ENCODE peak calls at places on chromosomes 4 and X, in four cellular contexts. One of them, this sample, is unnamed.

GRCh38 chr4:121950680-121951569 is 935 bp downstream of the TRPC3 start:
- DNase-seq in GM12865: peak
- DNase-seq in T-helper 9 cell: peak
- DNase-seq in NCI-H2081: peak
- DNase-seq in this sample: no peak

GRCh38 chrX:140766024-140766611 is 56.6 kb downstream of the LINC00632 start:
- DNase-seq in GM12865: peak
- DNase-seq in T-helper 9 cell: peak
- DNase-seq in NCI-H2081: peak
- DNase-seq in this sample: peak

GRCh38 chrX:105210258-105210657 is 10.2 kb downstream of the TEX13A start:
- DNase-seq in GM12865: no peak
- DNase-seq in T-helper 9 cell: no peak
- DNase-seq in NCI-H2081: no peak
- DNase-seq in this sample: no peak

GRCh38 chr4:6195602-6196319 is 4.6 kb downstream of the JAKMIP1 start:
- DNase-seq in GM12865: no peak
- DNase-seq in T-helper 9 cell: no peak
- DNase-seq in NCI-H2081: peak
- DNase-seq in this sample: no peak

GRCh38 chr4:52665592-52665991 is 6.5 kb upstream of the USP46 start:
- DNase-seq in GM12865: peak
- DNase-seq in T-helper 9 cell: no peak
- DNase-seq in NCI-H2081: no peak
- DNase-seq in this sample: no peak

GRCh38 chrX:13279279-13280009 is 40.4 kb downstream of the ATXN3L start:
- DNase-seq in GM12865: no peak
- DNase-seq in T-helper 9 cell: no peak
- DNase-seq in NCI-H2081: no peak
- DNase-seq in this sample: no peak

GRCh38 chrX:5080812-5081211 is 1147.9 kb downstream of the NLGN4X start:
- DNase-seq in GM12865: no peak
- DNase-seq in T-helper 9 cell: no peak
- DNase-seq in NCI-H2081: no peak
- DNase-seq in this sample: no peak

GRCh38 chr4:70399319-70399718 is 1.6 kb downstream of the OPRPN start:
- DNase-seq in GM12865: no peak
- DNase-seq in T-helper 9 cell: no peak
- DNase-seq in NCI-H2081: no peak
- DNase-seq in this sample: no peak

GRCh38 chrX:153641575-153642312 is 5.3 kb upstream of the DUSP9 start:
- DNase-seq in GM12865: no peak
- DNase-seq in T-helper 9 cell: no peak
- DNase-seq in NCI-H2081: no peak
- DNase-seq in this sample: no peak

GRCh38 chrX:53526999-53527398 is 92.8 kb upstream of the HSD17B10 start:
- DNase-seq in GM12865: no peak
- DNase-seq in T-helper 9 cell: no peak
- DNase-seq in NCI-H2081: no peak
- DNase-seq in this sample: no peak

This sample was measured in midbrain.